ENCODE peak calls at places on chromosomes 16 and 17, in six cellular contexts. K is B cell, I is T-cell, F is left ventricle myocardium superior, V is hippocampal formation, L is EH. W is an unnamed sample.

GRCh38 chr16:86775401-86775985 is 197.1 kb downstream of the FOXL1 start:
- DNase-seq in K (no peak), I (no peak), F (no peak), V (no peak), L (peak), W (no peak)

GRCh38 chr17:41301204-41301790 is 1.4 kb downstream of the KRTAP29-1 start:
- DNase-seq in K (no peak), I (no peak), F (no peak), V (no peak), L (no peak), W (no peak)

GRCh38 chr17:20095366-20096080 is 86.4 kb downstream of the SPECC1 start:
- DNase-seq in K (no peak), I (no peak), F (peak), V (peak), L (peak), W (peak)

GRCh38 chr16:2009791-2010510 is at the start of gene ZNF598:
- DNase-seq in K (peak), I (peak), F (peak), V (peak), L (peak), W (peak)

GRCh38 chr16:67236551-67237395 is 9.8 kb downstream of the TMEM208 start:
- DNase-seq in K (peak), I (peak), F (peak), V (no peak), L (peak), W (peak)

GRCh38 chr17:1197781-1198490 is 18.2 kb upstream of the ABR start:
- DNase-seq in K (peak), I (peak), F (peak), V (peak), L (peak), W (peak)

GRCh38 chr17:66527335-66527734 is 224.9 kb downstream of the PRKCA start:
- DNase-seq in K (no peak), I (no peak), F (no peak), V (peak), L (no peak), W (no peak)

GRCh38 chr16:6193718-6194117 is 1096.1 kb upstream of the EEF2KMT start:
- DNase-seq in K (no peak), I (no peak), F (no peak), V (no peak), L (no peak), W (peak)

GRCh38 chr16:68779891-68780290 is 42.8 kb downstream of the CDH1 start:
- DNase-seq in K (no peak), I (no peak), F (no peak), V (no peak), L (no peak), W (no peak)

GRCh38 chr16:78740269-78740668 is 640.8 kb downstream of the WWOX start:
- DNase-seq in K (no peak), I (no peak), F (no peak), V (no peak), L (no peak), W (no peak)

W was measured in fibroblast of pulmonary artery.